ENCODE peak calls at places on chromosomes 11 and 22, in seven cellular contexts. H is heart right ventricle, C is neural progenitor cell, R is fibroblast of lung, I is ovary, S is Peyer's patch, F is A549. J is an unnamed sample. For H3K4me1, the result is how much of the 10 kb centered on the place peaks cover.

GRCh38 chr11:46281374-46281831 is 3.9 kb downstream of the CREB3L1 start:
- DNase-seq in I (peak), H (no peak), C (peak), S (peak), F (no peak), R (peak), J (no peak)

GRCh38 chr11:8693010-8693551 is 10.5 kb downstream of the RPL27A start:
- DNase-seq in I (no peak), S (peak), R (no peak), F (no peak), H (no peak), C (no peak), J (no peak)

GRCh38 chr11:1839924-1840779 is 1.4 kb downstream of the TNNI2 start:
- DNase-seq in S (peak), I (peak), R (no peak), H (peak), F (no peak), C (no peak), J (no peak)

GRCh38 chr11:76613901-76614300 is 56.6 kb downstream of the LRRC32 start:
- DNase-seq in I (no peak), H (no peak), C (no peak), F (no peak), S (peak), R (no peak), J (no peak)

GRCh38 chr11:898160-898517 is 12.5 kb downstream of the CHID1 start:
- DNase-seq in R (peak), C (peak), F (peak), S (no peak), I (no peak), H (no peak), J (no peak)

GRCh38 chr11:59053387-59053786 is 32.7 kb upstream of the GLYATL1B start:
- DNase-seq in C (peak), H (peak), R (peak), F (no peak), S (peak), I (peak), J (peak)

GRCh38 chr22:28395920-28396447 is 283.7 kb downstream of the TTC28 start:
- DNase-seq in C (no peak), I (no peak), F (no peak), R (peak), H (no peak), S (no peak), J (no peak)

GRCh38 chr11:70074701-70075100 is 3.4 kb upstream of the ANO1 start:
- DNase-seq in R (no peak), S (peak), I (no peak), H (no peak), F (no peak), C (no peak), J (no peak)

GRCh38 chr11:33376331-33377099 is 119.3 kb downstream of the HIPK3 start:
- DNase-seq in C (peak), I (peak), R (peak), H (peak), S (no peak), F (no peak), J (no peak)

GRCh38 chr22:38513063-38513462 is 7.0 kb upstream of the DDX17 start:
- DNase-seq in S (no peak), R (no peak), H (no peak), F (no peak), C (peak), I (no peak), J (no peak)

GRCh38 chr11:67062526-67063373 is 6.1 kb downstream of the RHOD start:
- DNase-seq in S (peak), R (no peak), I (no peak), H (no peak), C (no peak), F (no peak), J (no peak)

GRCh38 chr22:24516301-24516737 is 21.2 kb downstream of the UPB1 start:
- DNase-seq in S (no peak), F (peak), R (peak), H (no peak), C (no peak), I (no peak), J (no peak)

DNA sequence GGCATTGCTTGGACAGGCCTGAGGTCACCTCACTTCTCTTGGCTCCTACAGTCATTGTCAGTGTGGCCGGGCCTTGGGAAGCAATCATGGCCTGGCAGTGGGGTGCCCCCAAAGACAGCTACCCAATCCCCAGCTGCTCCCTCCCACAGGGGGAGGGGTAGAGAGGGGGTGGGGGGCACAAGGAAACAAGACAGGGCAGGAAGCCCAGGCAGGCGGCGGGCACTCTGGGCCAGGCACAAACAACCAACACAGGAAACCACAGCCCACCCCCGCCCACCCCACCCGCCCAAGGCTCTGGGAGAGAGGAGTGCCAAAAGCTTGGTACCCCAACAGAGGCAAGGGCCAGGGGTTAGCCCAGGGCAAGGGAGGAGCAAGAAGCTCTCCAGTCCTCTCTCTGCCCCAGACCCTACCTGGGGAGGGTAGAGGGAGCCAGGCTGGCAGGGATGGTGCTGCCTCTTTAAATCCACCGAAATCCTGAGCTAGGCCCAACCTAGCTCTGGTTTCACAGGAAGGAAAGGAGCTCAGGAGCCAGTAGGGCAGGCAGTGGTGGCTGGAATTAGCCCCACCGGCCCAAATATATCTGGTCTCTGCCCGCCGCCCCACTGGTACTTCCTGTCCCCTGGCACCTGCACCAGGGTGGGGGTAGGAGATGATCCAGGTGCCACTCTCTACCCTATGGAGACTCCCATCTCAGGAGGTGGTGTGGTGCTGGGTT is 12.2 kb downstream of the BCL9L start:
- DNase-seq in C (peak), S (peak), F (no peak), R (no peak), H (no peak), I (no peak), J (no peak)
- H3K4me1 ChIP-seq in C (half or more), S (half or more), F (half or more), R (half or more), H (half or more), I (half or more), J (half or more)

GRCh38 chr22:19455033-19455432 is 7.5 kb upstream of the C22orf39 start:
- DNase-seq in R (no peak), S (no peak), C (no peak), H (no peak), I (no peak), F (no peak), J (no peak)
- TF ChIP-seq CTCF in R (no peak), S (no peak), C (no peak), H (no peak), I (no peak), F (no peak), J (no peak)

GRCh38 chr11:73320786-73321325 is 12.8 kb downstream of the ARHGEF17 start:
- DNase-seq in S (no peak), I (peak), R (peak), H (no peak), F (no peak), C (no peak), J (no peak)
- H3K4me1 ChIP-seq in S (under half), I (under half), R (half or more), H (half or more), F (under half), C (half or more), J (under half)

GRCh38 chr22:41766476-41766875 is 34.0 kb upstream of the CCDC134 start:
- DNase-seq in S (no peak), H (no peak), I (no peak), C (no peak), F (no peak), R (no peak), J (no peak)

GRCh38 chr22:41757507-41757906 is 43.0 kb upstream of the CCDC134 start:
- DNase-seq in I (no peak), R (no peak), S (no peak), C (no peak), H (no peak), F (no peak), J (no peak)

GRCh38 chr22:41758231-41758630 is 42.2 kb upstream of the CCDC134 start:
- DNase-seq in C (no peak), I (no peak), S (no peak), F (no peak), R (no peak), H (no peak), J (no peak)

GRCh38 chr22:41768420-41768819 is 32.1 kb upstream of the CCDC134 start:
- DNase-seq in R (peak), F (no peak), I (no peak), H (no peak), S (no peak), C (no peak), J (no peak)

DNA sequence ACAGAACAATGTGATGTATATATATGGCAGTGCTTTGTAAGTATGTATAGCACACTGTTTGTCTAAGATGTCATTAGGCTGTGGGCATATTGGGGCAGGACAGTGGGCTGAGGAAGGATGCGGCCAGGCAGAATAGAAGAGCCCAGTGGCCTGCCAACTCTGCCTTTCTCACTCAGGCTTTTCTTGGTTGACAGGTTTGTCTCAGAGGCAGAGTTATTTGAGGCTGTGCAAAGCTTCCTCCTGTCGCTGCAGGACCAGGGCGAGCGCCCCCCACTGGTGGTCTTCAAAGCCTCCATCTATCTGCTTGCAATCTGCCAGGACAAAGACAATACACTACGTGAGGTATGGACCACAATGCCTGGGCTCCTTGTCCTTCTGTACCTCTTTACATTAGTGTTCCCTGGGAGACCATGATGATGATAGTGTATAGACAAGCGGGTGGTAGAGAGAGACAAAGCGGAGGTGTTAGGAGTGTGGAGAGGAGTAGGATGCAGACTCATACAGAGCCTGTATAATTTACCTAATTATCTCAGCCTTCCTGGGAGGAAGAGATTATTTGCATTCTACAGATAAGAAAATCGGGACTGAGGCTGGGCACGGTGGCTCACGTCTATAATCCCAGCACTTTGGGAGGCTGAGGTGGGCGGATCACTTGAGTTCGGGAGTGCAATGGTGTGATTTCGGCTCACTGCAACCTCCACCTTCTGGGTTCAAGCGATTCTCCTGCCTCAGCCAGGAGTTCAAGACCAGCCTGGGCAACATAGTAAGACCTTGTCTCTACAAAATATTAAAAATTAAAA is 37.3 kb upstream of the CCDC134 start:
- DNase-seq in S (no peak), F (no peak), H (no peak), R (no peak), C (peak), I (no peak), J (no peak)
- TF ChIP-seq CTCF in S (peak), F (peak), H (peak), R (peak), C (peak), I (no peak), J (no peak)

GRCh38 chr22:30500628-30501027 is 4.9 kb downstream of the SEC14L4 start:
- DNase-seq in R (no peak), F (no peak), S (no peak), C (no peak), H (no peak), I (no peak), J (no peak)
- H3K4me1 ChIP-seq in R (under half), F (under half), S (under half), C (under half), H (under half), I (under half), J (under half)

DNA sequence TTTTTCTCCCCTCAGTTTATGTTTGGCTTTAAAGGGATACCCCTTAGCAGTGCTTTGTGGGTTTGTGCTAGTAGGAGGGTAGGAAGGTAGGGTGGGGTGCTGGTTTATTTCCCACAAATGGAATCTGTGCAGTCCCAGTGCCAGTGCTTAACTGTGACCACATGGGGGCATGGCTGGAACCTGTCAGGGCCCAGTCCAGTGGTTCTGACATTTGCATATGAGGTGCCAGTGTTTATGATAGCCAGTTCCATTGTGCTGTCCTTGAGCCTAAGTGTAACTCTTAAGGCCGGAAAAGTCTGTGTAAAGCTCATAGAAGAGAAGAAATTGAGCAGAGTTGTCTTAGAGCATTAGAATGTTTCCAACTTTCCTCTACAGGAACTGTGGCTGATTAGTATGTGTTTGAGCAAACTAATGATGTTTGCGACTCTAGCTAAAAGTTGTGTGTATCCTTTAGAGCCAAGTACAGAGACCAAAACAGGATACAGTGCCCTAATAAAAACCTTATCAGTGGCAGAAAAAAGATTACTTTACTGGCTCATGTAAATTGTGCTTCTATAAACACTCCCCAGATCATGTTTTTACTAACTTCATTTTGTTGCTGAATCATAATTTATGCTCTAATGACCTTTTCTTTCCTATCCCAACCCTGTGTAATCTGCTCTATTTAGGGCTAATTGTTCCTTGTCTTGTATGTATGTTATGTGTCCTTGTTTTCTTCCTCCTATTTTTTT is 38.1 kb downstream of the DIXDC1 start:
- DNase-seq in F (no peak), I (no peak), H (peak), S (no peak), R (no peak), C (no peak), J (no peak)
- TF ChIP-seq CTCF in F (no peak), I (no peak), H (peak), S (no peak), R (peak), C (no peak), J (no peak)

J was measured in gastrocnemius medialis.